ENCODE peak calls at places on chromosomes 16 and 17, in seven cellular contexts. Y is glutamatergic neuron; R is retinal pigment epithelial cell; D is epithelial cell of esophagus; Z is stimulated activated CD4-positive, alpha-beta T cell treated with anti-CD3 and anti-CD28 coated beads, Interleukin-15, amount 100 ng/mL, for 1 hour; V is activated gamma-delta T cell treated with anti-CD3 and anti-CD28 coated beads, Interleukin-2, amount 50 U/mL, for 16 hours; P is fibroblast of the aortic adventitia. T is an unnamed sample.

GRCh38 chr17:34892864-34893263 is 68.4 kb downstream of the CCT6B start:
- DNase-seq in Y (peak), R (no peak), D (no peak), Z (no peak), V (no peak), P (no peak), T (no peak)

GRCh38 chr16:84460406-84461028 is 43.9 kb downstream of the MEAK7 start:
- DNase-seq in Y (no peak), R (no peak), D (no peak), Z (no peak), V (no peak), P (no peak), T (peak)

GRCh38 chr17:77354721-77355455 is 214.1 kb downstream of the SEC14L1 start:
- DNase-seq in Y (no peak), R (peak), D (peak), Z (no peak), V (no peak), P (peak), T (peak)

GRCh38 chr17:78890111-78890897 is 12.7 kb downstream of the CEP295NL start:
- DNase-seq in Y (no peak), R (peak), D (no peak), Z (no peak), V (peak), P (no peak), T (no peak)

GRCh38 chr17:7219812-7220592 is at the start of the genes ACADVL and DLG4:
- DNase-seq in Y (peak), R (no peak), D (peak), Z (peak), V (peak), P (peak), T (no peak)

GRCh38 chr16:59044616-59045015 is 310.5 kb upstream of the GOT2 start:
- DNase-seq in Y (no peak), R (no peak), D (no peak), Z (no peak), V (no peak), P (no peak), T (no peak)

GRCh38 chr16:56094231-56094630 is 97.1 kb upstream of the GNAO1 start:
- DNase-seq in Y (no peak), R (no peak), D (no peak), Z (no peak), V (no peak), P (no peak), T (no peak)

GRCh38 chr17:64765191-64765889 is 103.2 kb upstream of the SMURF2 start:
- DNase-seq in Y (no peak), R (no peak), D (peak), Z (no peak), V (no peak), P (no peak), T (no peak)

GRCh38 chr17:35315283-35315682 is 58.1 kb downstream of the SLFN11 start:
- DNase-seq in Y (no peak), R (peak), D (peak), Z (no peak), V (no peak), P (peak), T (no peak)

GRCh38 chr17:40363480-40363838 is 1.1 kb downstream of the GJD3 start:
- DNase-seq in Y (peak), R (no peak), D (no peak), Z (no peak), V (no peak), P (no peak), T (peak)

GRCh38 chr17:48841395-48841831 is 10.6 kb downstream of the CALCOCO2 start:
- DNase-seq in Y (no peak), R (peak), D (peak), Z (no peak), V (no peak), P (peak), T (no peak)

GRCh38 chr16:22751685-22752084 is 62.3 kb upstream of the HS3ST2 start:
- DNase-seq in Y (no peak), R (no peak), D (no peak), Z (no peak), V (no peak), P (no peak), T (no peak)

GRCh38 chr17:68288375-68288774 is 2.6 kb downstream of the SLC16A6 start:
- DNase-seq in Y (no peak), R (no peak), D (no peak), Z (no peak), V (no peak), P (no peak), T (no peak)

GRCh38 chr17:32258383-32259121 is 7.1 kb upstream of the RHBDL3 start:
- DNase-seq in Y (peak), R (no peak), D (no peak), Z (no peak), V (no peak), P (no peak), T (no peak)

GRCh38 chr17:43126911-43127290 is 1.7 kb upstream of the BRCA1 start:
- DNase-seq in Y (no peak), R (no peak), D (no peak), Z (no peak), V (no peak), P (no peak), T (no peak)

GRCh38 chr16:10871157-10871991 is 5.6 kb upstream of the CIITA start:
- DNase-seq in Y (no peak), R (peak), D (peak), Z (no peak), V (peak), P (peak), T (no peak)